ENCODE peak calls at places on chromosomes 16 and 17, in nine cellular contexts. T is SW480; Q is H54; O is lower lobe of right lung; F is GM12891; A is mucosa of descending colon; I is stimulated activated CD8-positive, alpha-beta memory T cell treated with anti-CD3 and anti-CD28 coated beads, Interleukin-7, amount 100 ng/mL, for 1 hour; L is LoVo; K is stimulated activated CD4-positive, alpha-beta T cell treated with anti-CD3 and anti-CD28 coated beads, Interleukin-15, amount 100 ng/mL, for 1 hour. N is an unnamed sample.
A peak's percentile ranks its signal among the peaks of the same experiment; 100 is the strongest.

GRCh38 chr17:71378036-71378435 is 742.8 kb upstream of the SOX9 start:
- DNase-seq in K (no peak), O (no peak), L (no peak), F (no peak), T (peak; percentile 8), A (no peak), Q (no peak), I (no peak), N (no peak)

GRCh38 chr17:63150994-63151464 is 185.0 kb downstream of the TANC2 start:
- DNase-seq in K (no peak), A (no peak), I (no peak), Q (no peak), L (no peak), T (no peak), F (no peak), O (no peak), N (peak; percentile 89)

GRCh38 chr17:47335101-47335936 is 11.6 kb downstream of the EFCAB13 start:
- DNase-seq in L (no peak), F (no peak), A (no peak), I (no peak), T (no peak), K (no peak), O (no peak), Q (no peak), N (no peak)

GRCh38 chr17:73643846-73644144 is 450 bp downstream of the SDK2 start:
- DNase-seq in F (peak; percentile 35), I (no peak), T (no peak), K (no peak), O (no peak), Q (no peak), L (no peak), A (no peak), N (no peak)

GRCh38 chr17:14471052-14471451 is 170.2 kb downstream of the HS3ST3B1 start:
- DNase-seq in I (no peak), F (no peak), Q (no peak), L (no peak), K (no peak), T (peak; percentile 21), A (peak; percentile 12), O (no peak), N (no peak)

GRCh38 chr16:85514601-85515318 is 98.4 kb upstream of the GSE1 start:
- DNase-seq in K (no peak), A (peak; percentile 37), T (peak; percentile 50), I (no peak), L (no peak), Q (peak; percentile 97), F (no peak), O (peak; percentile 72), N (no peak)

GRCh38 chr16:86303787-86304685 is 206.3 kb upstream of the FOXF1 start:
- DNase-seq in K (no peak), L (no peak), T (no peak), F (no peak), I (no peak), O (no peak), Q (no peak), A (peak; percentile 33), N (no peak)

GRCh38 chr17:59751955-59752413 is 44.5 kb downstream of the VMP1 start:
- DNase-seq in A (no peak), Q (no peak), T (no peak), F (no peak), K (no peak), O (no peak), L (no peak), I (no peak), N (no peak)

GRCh38 chr17:371583-371982 is 19.0 kb upstream of the RPH3AL start:
- DNase-seq in K (no peak), F (no peak), T (no peak), Q (no peak), O (no peak), L (no peak), I (no peak), A (no peak), N (no peak)

GRCh38 chr17:9206989-9207317 is 185.6 kb downstream of the NTN1 start:
- DNase-seq in K (no peak), Q (no peak), F (no peak), O (no peak), A (peak; percentile 70), I (no peak), T (no peak), L (no peak), N (no peak)

GRCh38 chr17:27400991-27401390 is 55.3 kb upstream of the KSR1 start:
- DNase-seq in L (no peak), F (no peak), O (no peak), I (no peak), A (no peak), K (no peak), T (no peak), Q (no peak), N (no peak)

GRCh38 chr17:35086931-35087573 is 23.5 kb upstream of the RFFL start:
- DNase-seq in I (no peak), T (no peak), Q (no peak), O (no peak), F (no peak), K (no peak), A (no peak), L (no peak), N (no peak)

GRCh38 chr17:51000835-51001638 is 119.6 kb downstream of the SPAG9 start:
- DNase-seq in T (peak; percentile 70), A (peak; percentile 63), O (no peak), L (peak; percentile 47), I (no peak), K (no peak), Q (peak; percentile 31), F (peak; percentile 8), N (no peak)

GRCh38 chr17:33046361-33047255 is 55.0 kb downstream of the SPACA3 start:
- DNase-seq in L (no peak), T (no peak), A (no peak), I (no peak), O (no peak), F (no peak), K (no peak), Q (no peak), N (peak; percentile 72)

GRCh38 chr17:43917348-43918025 is 10.2 kb upstream of the MPP2 start:
- DNase-seq in T (no peak), Q (no peak), A (peak; percentile 81), O (peak; percentile 65), F (no peak), I (no peak), K (no peak), L (no peak), N (peak; percentile 52)

GRCh38 chr17:37490638-37491614 is 1.2 kb downstream of the DUSP14 start:
- DNase-seq in K (no peak), L (peak; percentile 78), T (peak; percentile 76), I (no peak), A (peak; percentile 6), F (no peak), Q (peak; percentile 90), O (no peak), N (peak; percentile 52)

GRCh38 chr17:65171753-65172152 is 34.6 kb downstream of the RGS9 start:
- DNase-seq in I (no peak), F (no peak), T (no peak), L (no peak), O (no peak), K (no peak), A (no peak), Q (no peak), N (no peak)

GRCh38 chr17:50047488-50048126 is 8.3 kb upstream of the ITGA3 start:
- DNase-seq in L (no peak), F (no peak), A (no peak), T (peak; percentile 75), O (no peak), K (no peak), I (no peak), Q (peak; percentile 87), N (no peak)

GRCh38 chr16:4544483-4544882 is 5.9 kb upstream of the CDIP1 start:
- DNase-seq in O (no peak), K (no peak), L (no peak), F (no peak), A (no peak), T (no peak), Q (no peak), I (no peak), N (peak; percentile 20)

GRCh38 chr17:77346765-77347164 is 206.0 kb downstream of the SEC14L1 start:
- DNase-seq in L (no peak), O (no peak), K (no peak), F (no peak), T (no peak), A (no peak), I (no peak), Q (no peak), N (no peak)

N was measured in NCI-H524.